ENCODE peak calls at places on chromosomes 16 and 17, in nine cellular contexts. One of them, this sample, is unnamed.

GRCh38 chr17:83116311-83116771 is 36.9 kb downstream of the METRNL start:
- DNase-seq in activated CD4-positive, alpha-beta T cell treated with anti-CD3 and anti-CD28 coated beads for 24 hours: no peak
- DNase-seq in endodermal cell: no peak
- DNase-seq in MCF 10A: no peak
- DNase-seq in breast epithelium: no peak
- DNase-seq in A549: no peak
- DNase-seq in NCI-H1048: no peak
- DNase-seq in activated naive CD4-positive, alpha-beta T cell treated with Interleukin-2 at 50 U/mL for 16 hours: no peak
- DNase-seq in mesendoderm: no peak
- DNase-seq in this sample: no peak

GRCh38 chr16:81610144-81610842 is 165.7 kb downstream of the CMIP start:
- DNase-seq in activated CD4-positive, alpha-beta T cell treated with anti-CD3 and anti-CD28 coated beads for 24 hours: no peak
- DNase-seq in endodermal cell: no peak
- DNase-seq in MCF 10A: peak
- DNase-seq in breast epithelium: peak
- DNase-seq in A549: no peak
- DNase-seq in NCI-H1048: no peak
- DNase-seq in activated naive CD4-positive, alpha-beta T cell treated with Interleukin-2 at 50 U/mL for 16 hours: no peak
- DNase-seq in mesendoderm: no peak
- DNase-seq in this sample: peak

GRCh38 chr16:78926723-78927200 is 673.8 kb downstream of the MAF start:
- DNase-seq in activated CD4-positive, alpha-beta T cell treated with anti-CD3 and anti-CD28 coated beads for 24 hours: no peak
- DNase-seq in endodermal cell: no peak
- DNase-seq in MCF 10A: no peak
- DNase-seq in breast epithelium: no peak
- DNase-seq in A549: no peak
- DNase-seq in NCI-H1048: no peak
- DNase-seq in activated naive CD4-positive, alpha-beta T cell treated with Interleukin-2 at 50 U/mL for 16 hours: no peak
- DNase-seq in mesendoderm: no peak
- DNase-seq in this sample: no peak

GRCh38 chr16:71421911-71422310 is 19.9 kb downstream of the TLE7 start:
- DNase-seq in activated CD4-positive, alpha-beta T cell treated with anti-CD3 and anti-CD28 coated beads for 24 hours: peak
- DNase-seq in endodermal cell: peak
- DNase-seq in MCF 10A: peak
- DNase-seq in breast epithelium: no peak
- DNase-seq in A549: peak
- DNase-seq in NCI-H1048: no peak
- DNase-seq in activated naive CD4-positive, alpha-beta T cell treated with Interleukin-2 at 50 U/mL for 16 hours: peak
- DNase-seq in mesendoderm: peak
- DNase-seq in this sample: no peak

GRCh38 chr16:84599528-84600202 is 18.2 kb downstream of the COTL1 start:
- DNase-seq in activated CD4-positive, alpha-beta T cell treated with anti-CD3 and anti-CD28 coated beads for 24 hours: no peak
- DNase-seq in endodermal cell: peak
- DNase-seq in MCF 10A: peak
- DNase-seq in breast epithelium: no peak
- DNase-seq in A549: no peak
- DNase-seq in NCI-H1048: no peak
- DNase-seq in activated naive CD4-positive, alpha-beta T cell treated with Interleukin-2 at 50 U/mL for 16 hours: peak
- DNase-seq in mesendoderm: peak
- DNase-seq in this sample: peak

GRCh38 chr17:81271226-81271625 is 23.9 kb downstream of the SLC38A10 start:
- DNase-seq in activated CD4-positive, alpha-beta T cell treated with anti-CD3 and anti-CD28 coated beads for 24 hours: no peak
- DNase-seq in endodermal cell: no peak
- DNase-seq in MCF 10A: no peak
- DNase-seq in breast epithelium: no peak
- DNase-seq in A549: no peak
- DNase-seq in NCI-H1048: no peak
- DNase-seq in activated naive CD4-positive, alpha-beta T cell treated with Interleukin-2 at 50 U/mL for 16 hours: no peak
- DNase-seq in mesendoderm: no peak
- DNase-seq in this sample: no peak

GRCh38 chr16:31471875-31472558 is at the start of gene TGFB1I1:
- DNase-seq in activated CD4-positive, alpha-beta T cell treated with anti-CD3 and anti-CD28 coated beads for 24 hours: no peak
- DNase-seq in endodermal cell: peak
- DNase-seq in MCF 10A: peak
- DNase-seq in breast epithelium: peak
- DNase-seq in A549: peak
- DNase-seq in NCI-H1048: no peak
- DNase-seq in activated naive CD4-positive, alpha-beta T cell treated with Interleukin-2 at 50 U/mL for 16 hours: no peak
- DNase-seq in mesendoderm: peak
- DNase-seq in this sample: peak

GRCh38 chr16:16144416-16144815 is 78.9 kb downstream of the ABCC6 start:
- DNase-seq in activated CD4-positive, alpha-beta T cell treated with anti-CD3 and anti-CD28 coated beads for 24 hours: no peak
- DNase-seq in endodermal cell: no peak
- DNase-seq in MCF 10A: peak
- DNase-seq in breast epithelium: peak
- DNase-seq in A549: no peak
- DNase-seq in NCI-H1048: no peak
- DNase-seq in activated naive CD4-positive, alpha-beta T cell treated with Interleukin-2 at 50 U/mL for 16 hours: no peak
- DNase-seq in mesendoderm: no peak
- DNase-seq in this sample: no peak

GRCh38 chr16:23608194-23608593 is 12.1 kb upstream of the NDUFAB1 start:
- DNase-seq in activated CD4-positive, alpha-beta T cell treated with anti-CD3 and anti-CD28 coated beads for 24 hours: no peak
- DNase-seq in endodermal cell: no peak
- DNase-seq in MCF 10A: peak
- DNase-seq in breast epithelium: no peak
- DNase-seq in A549: no peak
- DNase-seq in NCI-H1048: no peak
- DNase-seq in activated naive CD4-positive, alpha-beta T cell treated with Interleukin-2 at 50 U/mL for 16 hours: no peak
- DNase-seq in mesendoderm: no peak
- DNase-seq in this sample: no peak

GRCh38 chr16:89422905-89423630 is 67.3 kb downstream of the ANKRD11 start:
- DNase-seq in activated CD4-positive, alpha-beta T cell treated with anti-CD3 and anti-CD28 coated beads for 24 hours: no peak
- DNase-seq in endodermal cell: no peak
- DNase-seq in MCF 10A: no peak
- DNase-seq in breast epithelium: no peak
- DNase-seq in A549: no peak
- DNase-seq in NCI-H1048: no peak
- DNase-seq in activated naive CD4-positive, alpha-beta T cell treated with Interleukin-2 at 50 U/mL for 16 hours: peak
- DNase-seq in mesendoderm: no peak
- DNase-seq in this sample: no peak

GRCh38 chr16:8946544-8946943 is 17.2 kb downstream of the USP7 start:
- DNase-seq in activated CD4-positive, alpha-beta T cell treated with anti-CD3 and anti-CD28 coated beads for 24 hours: no peak
- DNase-seq in endodermal cell: peak
- DNase-seq in MCF 10A: no peak
- DNase-seq in breast epithelium: no peak
- DNase-seq in A549: no peak
- DNase-seq in NCI-H1048: no peak
- DNase-seq in activated naive CD4-positive, alpha-beta T cell treated with Interleukin-2 at 50 U/mL for 16 hours: no peak
- DNase-seq in mesendoderm: no peak
- DNase-seq in this sample: no peak

GRCh38 chr17:82684207-82684903 is 14.1 kb downstream of the RAB40B start:
- DNase-seq in activated CD4-positive, alpha-beta T cell treated with anti-CD3 and anti-CD28 coated beads for 24 hours: no peak
- DNase-seq in endodermal cell: no peak
- DNase-seq in MCF 10A: no peak
- DNase-seq in breast epithelium: no peak
- DNase-seq in A549: peak
- DNase-seq in NCI-H1048: no peak
- DNase-seq in activated naive CD4-positive, alpha-beta T cell treated with Interleukin-2 at 50 U/mL for 16 hours: no peak
- DNase-seq in mesendoderm: no peak
- DNase-seq in this sample: no peak

GRCh38 chr17:8695241-8695640 is 49.4 kb downstream of the CCDC42 start:
- DNase-seq in activated CD4-positive, alpha-beta T cell treated with anti-CD3 and anti-CD28 coated beads for 24 hours: no peak
- DNase-seq in endodermal cell: no peak
- DNase-seq in MCF 10A: peak
- DNase-seq in breast epithelium: no peak
- DNase-seq in A549: no peak
- DNase-seq in NCI-H1048: no peak
- DNase-seq in activated naive CD4-positive, alpha-beta T cell treated with Interleukin-2 at 50 U/mL for 16 hours: no peak
- DNase-seq in mesendoderm: no peak
- DNase-seq in this sample: no peak

GRCh38 chr17:3773511-3773910 is 27.5 kb downstream of the ITGAE start:
- DNase-seq in activated CD4-positive, alpha-beta T cell treated with anti-CD3 and anti-CD28 coated beads for 24 hours: no peak
- DNase-seq in endodermal cell: no peak
- DNase-seq in MCF 10A: peak
- DNase-seq in breast epithelium: no peak
- DNase-seq in A549: no peak
- DNase-seq in NCI-H1048: no peak
- DNase-seq in activated naive CD4-positive, alpha-beta T cell treated with Interleukin-2 at 50 U/mL for 16 hours: no peak
- DNase-seq in mesendoderm: peak
- DNase-seq in this sample: no peak

GRCh38 chr17:65742433-65743312 is 181.2 kb upstream of the AXIN2 start:
- DNase-seq in activated CD4-positive, alpha-beta T cell treated with anti-CD3 and anti-CD28 coated beads for 24 hours: no peak
- DNase-seq in endodermal cell: no peak
- DNase-seq in MCF 10A: peak
- DNase-seq in breast epithelium: no peak
- DNase-seq in A549: peak
- DNase-seq in NCI-H1048: no peak
- DNase-seq in activated naive CD4-positive, alpha-beta T cell treated with Interleukin-2 at 50 U/mL for 16 hours: no peak
- DNase-seq in mesendoderm: peak
- DNase-seq in this sample: no peak

GRCh38 chr16:2233872-2234812 is 2.1 kb upstream of the DNASE1L2 start:
- DNase-seq in activated CD4-positive, alpha-beta T cell treated with anti-CD3 and anti-CD28 coated beads for 24 hours: no peak
- DNase-seq in endodermal cell: no peak
- DNase-seq in MCF 10A: no peak
- DNase-seq in breast epithelium: no peak
- DNase-seq in A549: no peak
- DNase-seq in NCI-H1048: no peak
- DNase-seq in activated naive CD4-positive, alpha-beta T cell treated with Interleukin-2 at 50 U/mL for 16 hours: no peak
- DNase-seq in mesendoderm: no peak
- DNase-seq in this sample: no peak

GRCh38 chr16:82055117-82055516 is 20.1 kb downstream of the HSD17B2 start:
- DNase-seq in activated CD4-positive, alpha-beta T cell treated with anti-CD3 and anti-CD28 coated beads for 24 hours: no peak
- DNase-seq in endodermal cell: no peak
- DNase-seq in MCF 10A: no peak
- DNase-seq in breast epithelium: no peak
- DNase-seq in A549: no peak
- DNase-seq in NCI-H1048: no peak
- DNase-seq in activated naive CD4-positive, alpha-beta T cell treated with Interleukin-2 at 50 U/mL for 16 hours: no peak
- DNase-seq in mesendoderm: no peak
- DNase-seq in this sample: no peak

GRCh38 chr17:27244481-27245223 is 49.3 kb upstream of the WSB1 start:
- DNase-seq in activated CD4-positive, alpha-beta T cell treated with anti-CD3 and anti-CD28 coated beads for 24 hours: no peak
- DNase-seq in endodermal cell: peak
- DNase-seq in MCF 10A: peak
- DNase-seq in breast epithelium: peak
- DNase-seq in A549: no peak
- DNase-seq in NCI-H1048: no peak
- DNase-seq in activated naive CD4-positive, alpha-beta T cell treated with Interleukin-2 at 50 U/mL for 16 hours: no peak
- DNase-seq in mesendoderm: peak
- DNase-seq in this sample: peak

GRCh38 chr16:85227924-85228462 is 115.7 kb upstream of the CIBAR2 start:
- DNase-seq in activated CD4-positive, alpha-beta T cell treated with anti-CD3 and anti-CD28 coated beads for 24 hours: no peak
- DNase-seq in endodermal cell: peak
- DNase-seq in MCF 10A: no peak
- DNase-seq in breast epithelium: no peak
- DNase-seq in A549: no peak
- DNase-seq in NCI-H1048: no peak
- DNase-seq in activated naive CD4-positive, alpha-beta T cell treated with Interleukin-2 at 50 U/mL for 16 hours: no peak
- DNase-seq in mesendoderm: peak
- DNase-seq in this sample: peak

GRCh38 chr16:268141-269053 is 7.3 kb downstream of the RGS11 start:
- DNase-seq in activated CD4-positive, alpha-beta T cell treated with anti-CD3 and anti-CD28 coated beads for 24 hours: no peak
- DNase-seq in endodermal cell: no peak
- DNase-seq in MCF 10A: no peak
- DNase-seq in breast epithelium: no peak
- DNase-seq in A549: no peak
- DNase-seq in NCI-H1048: no peak
- DNase-seq in activated naive CD4-positive, alpha-beta T cell treated with Interleukin-2 at 50 U/mL for 16 hours: no peak
- DNase-seq in mesendoderm: no peak
- DNase-seq in this sample: no peak

GRCh38 chr17:40901981-40902862 is 17.2 kb upstream of the KRT20 start:
- DNase-seq in activated CD4-positive, alpha-beta T cell treated with anti-CD3 and anti-CD28 coated beads for 24 hours: no peak
- DNase-seq in endodermal cell: peak
- DNase-seq in MCF 10A: peak
- DNase-seq in breast epithelium: no peak
- DNase-seq in A549: peak
- DNase-seq in NCI-H1048: no peak
- DNase-seq in activated naive CD4-positive, alpha-beta T cell treated with Interleukin-2 at 50 U/mL for 16 hours: no peak
- DNase-seq in mesendoderm: peak
- DNase-seq in this sample: no peak

GRCh38 chr17:2954898-2955445 is 108.4 kb downstream of the OR1D5 start:
- DNase-seq in activated CD4-positive, alpha-beta T cell treated with anti-CD3 and anti-CD28 coated beads for 24 hours: peak
- DNase-seq in endodermal cell: no peak
- DNase-seq in MCF 10A: peak
- DNase-seq in breast epithelium: no peak
- DNase-seq in A549: peak
- DNase-seq in NCI-H1048: peak
- DNase-seq in activated naive CD4-positive, alpha-beta T cell treated with Interleukin-2 at 50 U/mL for 16 hours: no peak
- DNase-seq in mesendoderm: peak
- DNase-seq in this sample: no peak

GRCh38 chr16:12763517-12763916 is 40.2 kb downstream of the CPPED1 start:
- DNase-seq in activated CD4-positive, alpha-beta T cell treated with anti-CD3 and anti-CD28 coated beads for 24 hours: no peak
- DNase-seq in endodermal cell: no peak
- DNase-seq in MCF 10A: no peak
- DNase-seq in breast epithelium: no peak
- DNase-seq in A549: no peak
- DNase-seq in NCI-H1048: no peak
- DNase-seq in activated naive CD4-positive, alpha-beta T cell treated with Interleukin-2 at 50 U/mL for 16 hours: no peak
- DNase-seq in mesendoderm: peak
- DNase-seq in this sample: no peak

GRCh38 chr17:67322039-67322787 is 44.2 kb downstream of the PSMD12 start:
- DNase-seq in activated CD4-positive, alpha-beta T cell treated with anti-CD3 and anti-CD28 coated beads for 24 hours: no peak
- DNase-seq in endodermal cell: peak
- DNase-seq in MCF 10A: peak
- DNase-seq in breast epithelium: no peak
- DNase-seq in A549: no peak
- DNase-seq in NCI-H1048: peak
- DNase-seq in activated naive CD4-positive, alpha-beta T cell treated with Interleukin-2 at 50 U/mL for 16 hours: no peak
- DNase-seq in mesendoderm: peak
- DNase-seq in this sample: peak

GRCh38 chr17:79192503-79193500 is 118.2 kb downstream of the ENGASE start:
- DNase-seq in activated CD4-positive, alpha-beta T cell treated with anti-CD3 and anti-CD28 coated beads for 24 hours: peak
- DNase-seq in endodermal cell: peak
- DNase-seq in MCF 10A: peak
- DNase-seq in breast epithelium: no peak
- DNase-seq in A549: peak
- DNase-seq in NCI-H1048: no peak
- DNase-seq in activated naive CD4-positive, alpha-beta T cell treated with Interleukin-2 at 50 U/mL for 16 hours: peak
- DNase-seq in mesendoderm: peak
- DNase-seq in this sample: peak

GRCh38 chr16:46895399-46896313 is 11.5 kb downstream of the GPT2 start:
- DNase-seq in activated CD4-positive, alpha-beta T cell treated with anti-CD3 and anti-CD28 coated beads for 24 hours: no peak
- DNase-seq in endodermal cell: peak
- DNase-seq in MCF 10A: no peak
- DNase-seq in breast epithelium: no peak
- DNase-seq in A549: no peak
- DNase-seq in NCI-H1048: no peak
- DNase-seq in activated naive CD4-positive, alpha-beta T cell treated with Interleukin-2 at 50 U/mL for 16 hours: no peak
- DNase-seq in mesendoderm: no peak
- DNase-seq in this sample: peak

GRCh38 chr16:50121721-50122445 is 31.2 kb upstream of the TENT4B start:
- DNase-seq in activated CD4-positive, alpha-beta T cell treated with anti-CD3 and anti-CD28 coated beads for 24 hours: no peak
- DNase-seq in endodermal cell: no peak
- DNase-seq in MCF 10A: no peak
- DNase-seq in breast epithelium: no peak
- DNase-seq in A549: no peak
- DNase-seq in NCI-H1048: no peak
- DNase-seq in activated naive CD4-positive, alpha-beta T cell treated with Interleukin-2 at 50 U/mL for 16 hours: peak
- DNase-seq in mesendoderm: no peak
- DNase-seq in this sample: no peak

GRCh38 chr17:55177914-55178217 is 86.9 kb upstream of the HLF start:
- DNase-seq in activated CD4-positive, alpha-beta T cell treated with anti-CD3 and anti-CD28 coated beads for 24 hours: no peak
- DNase-seq in endodermal cell: no peak
- DNase-seq in MCF 10A: no peak
- DNase-seq in breast epithelium: no peak
- DNase-seq in A549: no peak
- DNase-seq in NCI-H1048: no peak
- DNase-seq in activated naive CD4-positive, alpha-beta T cell treated with Interleukin-2 at 50 U/mL for 16 hours: no peak
- DNase-seq in mesendoderm: no peak
- DNase-seq in this sample: no peak

GRCh38 chr17:16140854-16141253 is 74.5 kb downstream of the NCOR1 start:
- DNase-seq in activated CD4-positive, alpha-beta T cell treated with anti-CD3 and anti-CD28 coated beads for 24 hours: no peak
- DNase-seq in endodermal cell: no peak
- DNase-seq in MCF 10A: no peak
- DNase-seq in breast epithelium: no peak
- DNase-seq in A549: no peak
- DNase-seq in NCI-H1048: no peak
- DNase-seq in activated naive CD4-positive, alpha-beta T cell treated with Interleukin-2 at 50 U/mL for 16 hours: no peak
- DNase-seq in mesendoderm: no peak
- DNase-seq in this sample: no peak

GRCh38 chr16:31403590-31404352 is 10.6 kb downstream of the ITGAD start:
- DNase-seq in activated CD4-positive, alpha-beta T cell treated with anti-CD3 and anti-CD28 coated beads for 24 hours: no peak
- DNase-seq in endodermal cell: no peak
- DNase-seq in MCF 10A: no peak
- DNase-seq in breast epithelium: no peak
- DNase-seq in A549: no peak
- DNase-seq in NCI-H1048: no peak
- DNase-seq in activated naive CD4-positive, alpha-beta T cell treated with Interleukin-2 at 50 U/mL for 16 hours: no peak
- DNase-seq in mesendoderm: no peak
- DNase-seq in this sample: no peak

GRCh38 chr17:57662644-57663308 is 82.3 kb downstream of the CCDC182 start:
- DNase-seq in activated CD4-positive, alpha-beta T cell treated with anti-CD3 and anti-CD28 coated beads for 24 hours: no peak
- DNase-seq in endodermal cell: peak
- DNase-seq in MCF 10A: peak
- DNase-seq in breast epithelium: peak
- DNase-seq in A549: peak
- DNase-seq in NCI-H1048: peak
- DNase-seq in activated naive CD4-positive, alpha-beta T cell treated with Interleukin-2 at 50 U/mL for 16 hours: peak
- DNase-seq in mesendoderm: peak
- DNase-seq in this sample: peak

This sample was measured in left kidney.